ENCODE peak calls at places on chromosomes 6 and 20, in five cellular contexts. One of them, this sample, is unnamed.

GRCh38 chr6:159934181-159934580 is 34.7 kb upstream of the IGF2R start:
- DNase-seq in fibroblast of pulmonary artery: no peak
- DNase-seq in GM13976: no peak
- DNase-seq in GM23338: no peak
- DNase-seq in kidney: no peak
- DNase-seq in this sample: no peak

GRCh38 chr20:1734269-1734858 is 76.8 kb upstream of the SIRPG start:
- DNase-seq in GM13976: peak; percentile 59
- DNase-seq in fibroblast of pulmonary artery: peak; percentile 3
- DNase-seq in kidney: no peak
- DNase-seq in GM23338: no peak
- DNase-seq in this sample: peak; percentile 41

GRCh38 chr6:166375013-166375412 is 7.7 kb downstream of the MPC1 start:
- DNase-seq in fibroblast of pulmonary artery: no peak
- DNase-seq in GM23338: no peak
- DNase-seq in GM13976: no peak
- DNase-seq in kidney: no peak
- DNase-seq in this sample: no peak

GRCh38 chr6:5989141-5989723 is 17.5 kb downstream of the NRN1 start:
- DNase-seq in fibroblast of pulmonary artery: no peak
- DNase-seq in GM23338: no peak
- DNase-seq in kidney: no peak
- DNase-seq in GM13976: no peak
- DNase-seq in this sample: no peak

GRCh38 chr6:70706491-70707123 is 38.9 kb downstream of the SMAP1 start:
- DNase-seq in fibroblast of pulmonary artery: peak; percentile 79
- DNase-seq in GM23338: peak; percentile 71
- DNase-seq in kidney: no peak
- DNase-seq in GM13976: no peak
- DNase-seq in this sample: no peak

GRCh38 chr20:10715035-10715434 is 41.2 kb upstream of the JAG1 start:
- DNase-seq in GM23338: no peak
- DNase-seq in GM13976: no peak
- DNase-seq in kidney: no peak
- DNase-seq in fibroblast of pulmonary artery: peak; percentile 47
- DNase-seq in this sample: no peak

GRCh38 chr6:133610974-133611373 is 277.9 kb upstream of the TCF21 start:
- DNase-seq in GM13976: no peak
- DNase-seq in GM23338: no peak
- DNase-seq in kidney: no peak
- DNase-seq in fibroblast of pulmonary artery: peak; percentile 49
- DNase-seq in this sample: no peak

GRCh38 chr20:15708984-15709598 is 864.2 kb downstream of the KIF16B start:
- DNase-seq in GM23338: peak; percentile 85
- DNase-seq in fibroblast of pulmonary artery: peak; percentile 21
- DNase-seq in GM13976: peak; percentile 62
- DNase-seq in kidney: peak; percentile 64
- DNase-seq in this sample: peak; percentile 55

GRCh38 chr6:165884813-165885765 is 222.0 kb upstream of the PDE10A start:
- DNase-seq in kidney: peak; percentile 87
- DNase-seq in GM13976: peak; percentile 76
- DNase-seq in fibroblast of pulmonary artery: peak; percentile 79
- DNase-seq in GM23338: peak; percentile 94
- DNase-seq in this sample: peak; percentile 91

GRCh38 chr6:16436550-16436949 is 198.2 kb downstream of the GMPR start:
- DNase-seq in kidney: no peak
- DNase-seq in GM13976: no peak
- DNase-seq in fibroblast of pulmonary artery: no peak
- DNase-seq in GM23338: no peak
- DNase-seq in this sample: peak; percentile 61

GRCh38 chr20:48025061-48025515 is 239.8 kb upstream of the SULF2 start:
- DNase-seq in GM13976: no peak
- DNase-seq in kidney: no peak
- DNase-seq in fibroblast of pulmonary artery: peak; percentile 88
- DNase-seq in GM23338: peak; percentile 21
- DNase-seq in this sample: no peak

GRCh38 chr6:151702851-151703629 is 104.4 kb upstream of the ESR1 start:
- DNase-seq in GM13976: no peak
- DNase-seq in fibroblast of pulmonary artery: no peak
- DNase-seq in GM23338: no peak
- DNase-seq in kidney: no peak
- DNase-seq in this sample: no peak

GRCh38 chr20:24751551-24751950 is 197.5 kb upstream of the CST7 start:
- DNase-seq in GM23338: no peak
- DNase-seq in fibroblast of pulmonary artery: no peak
- DNase-seq in GM13976: no peak
- DNase-seq in kidney: no peak
- DNase-seq in this sample: no peak

GRCh38 chr6:89310929-89311328 is 4.2 kb downstream of the GABRR2 start:
- DNase-seq in fibroblast of pulmonary artery: no peak
- DNase-seq in GM13976: no peak
- DNase-seq in GM23338: no peak
- DNase-seq in kidney: no peak
- DNase-seq in this sample: no peak

GRCh38 chr6:122568865-122569264 is 41.3 kb upstream of the PKIB start:
- DNase-seq in fibroblast of pulmonary artery: no peak
- DNase-seq in GM23338: no peak
- DNase-seq in GM13976: no peak
- DNase-seq in kidney: no peak
- DNase-seq in this sample: no peak

GRCh38 chr20:3543901-3544507 is 73.2 kb downstream of the ATRN start:
- DNase-seq in GM23338: no peak
- DNase-seq in GM13976: no peak
- DNase-seq in kidney: no peak
- DNase-seq in fibroblast of pulmonary artery: peak; percentile 31
- DNase-seq in this sample: no peak

GRCh38 chr20:34437330-34437986 is 74.4 kb downstream of the ITCH start:
- DNase-seq in GM23338: no peak
- DNase-seq in GM13976: no peak
- DNase-seq in kidney: no peak
- DNase-seq in fibroblast of pulmonary artery: peak; percentile 75
- DNase-seq in this sample: no peak

GRCh38 chr20:56570832-56571231 is 37.8 kb downstream of the FAM209B start:
- DNase-seq in GM23338: no peak
- DNase-seq in fibroblast of pulmonary artery: no peak
- DNase-seq in kidney: no peak
- DNase-seq in GM13976: no peak
- DNase-seq in this sample: no peak

GRCh38 chr20:23482138-23482537 is 8.8 kb upstream of the CST8 start:
- DNase-seq in kidney: no peak
- DNase-seq in GM23338: no peak
- DNase-seq in GM13976: no peak
- DNase-seq in fibroblast of pulmonary artery: no peak
- DNase-seq in this sample: no peak

GRCh38 chr6:113855500-113856010 is 1.6 kb upstream of the MARCKS start:
- DNase-seq in kidney: peak; percentile 59
- DNase-seq in fibroblast of pulmonary artery: peak; percentile 44
- DNase-seq in GM13976: peak; percentile 31
- DNase-seq in GM23338: peak; percentile 58
- DNase-seq in this sample: no peak

GRCh38 chr20:23533161-23533560 is 35.1 kb downstream of the CST9L start:
- DNase-seq in GM23338: peak; percentile 66
- DNase-seq in fibroblast of pulmonary artery: no peak
- DNase-seq in GM13976: no peak
- DNase-seq in kidney: no peak
- DNase-seq in this sample: no peak

GRCh38 chr6:154629127-154629526 is 104.1 kb upstream of the SCAF8 start:
- DNase-seq in GM23338: no peak
- DNase-seq in kidney: no peak
- DNase-seq in GM13976: no peak
- DNase-seq in fibroblast of pulmonary artery: no peak
- DNase-seq in this sample: no peak

GRCh38 chr6:7642784-7643183 is 52.8 kb downstream of the SNRNP48 start:
- DNase-seq in GM23338: no peak
- DNase-seq in fibroblast of pulmonary artery: no peak
- DNase-seq in GM13976: no peak
- DNase-seq in kidney: no peak
- DNase-seq in this sample: no peak

GRCh38 chr6:15791401-15792137 is 128.7 kb upstream of the DTNBP1 start:
- DNase-seq in fibroblast of pulmonary artery: peak; percentile 6
- DNase-seq in GM13976: no peak
- DNase-seq in GM23338: no peak
- DNase-seq in kidney: peak; percentile 65
- DNase-seq in this sample: no peak

GRCh38 chr6:136784910-136785746 is 7.1 kb downstream of the MAP3K5 start:
- DNase-seq in GM23338: no peak
- DNase-seq in GM13976: no peak
- DNase-seq in kidney: peak; percentile 79
- DNase-seq in fibroblast of pulmonary artery: peak; percentile 42
- DNase-seq in this sample: peak; percentile 67

GRCh38 chr6:110039996-110040383 is 61.9 kb downstream of the GPR6 start:
- DNase-seq in GM13976: peak; percentile 58
- DNase-seq in fibroblast of pulmonary artery: peak; percentile 49
- DNase-seq in GM23338: peak; percentile 66
- DNase-seq in kidney: no peak
- DNase-seq in this sample: peak; percentile 70

GRCh38 chr6:161228096-161228495 is 45.8 kb downstream of the AGPAT4 start:
- DNase-seq in GM23338: no peak
- DNase-seq in kidney: no peak
- DNase-seq in fibroblast of pulmonary artery: no peak
- DNase-seq in GM13976: no peak
- DNase-seq in this sample: no peak

GRCh38 chr6:33979750-33980149 is 166.1 kb downstream of the GRM4 start:
- DNase-seq in GM23338: no peak
- DNase-seq in GM13976: no peak
- DNase-seq in fibroblast of pulmonary artery: no peak
- DNase-seq in kidney: peak; percentile 32
- DNase-seq in this sample: no peak

GRCh38 chr20:35988910-35989463 is 20.6 kb downstream of the CNBD2 start:
- DNase-seq in fibroblast of pulmonary artery: no peak
- DNase-seq in kidney: no peak
- DNase-seq in GM23338: no peak
- DNase-seq in GM13976: no peak
- DNase-seq in this sample: no peak

GRCh38 chr20:6718660-6719059 is 48.8 kb upstream of the BMP2 start:
- DNase-seq in fibroblast of pulmonary artery: peak; percentile 11
- DNase-seq in GM23338: peak; percentile 16
- DNase-seq in GM13976: no peak
- DNase-seq in kidney: peak; percentile 77
- DNase-seq in this sample: no peak

GRCh38 chr6:70669133-70669532 is 1.4 kb downstream of the SMAP1 start:
- DNase-seq in kidney: no peak
- DNase-seq in GM13976: no peak
- DNase-seq in fibroblast of pulmonary artery: no peak
- DNase-seq in GM23338: no peak
- DNase-seq in this sample: no peak

GRCh38 chr6:11889574-11889973 is 111.0 kb upstream of the ADTRP start:
- DNase-seq in fibroblast of pulmonary artery: no peak
- DNase-seq in kidney: no peak
- DNase-seq in GM23338: no peak
- DNase-seq in GM13976: no peak
- DNase-seq in this sample: no peak

GRCh38 chr6:11891547-11891946 is 112.9 kb upstream of the ADTRP start:
- DNase-seq in GM23338: no peak
- DNase-seq in kidney: no peak
- DNase-seq in fibroblast of pulmonary artery: no peak
- DNase-seq in GM13976: no peak
- DNase-seq in this sample: no peak

GRCh38 chr6:11888725-11889124 is 110.1 kb upstream of the ADTRP start:
- DNase-seq in GM23338: no peak
- DNase-seq in kidney: no peak
- DNase-seq in fibroblast of pulmonary artery: no peak
- DNase-seq in GM13976: no peak
- DNase-seq in this sample: no peak

GRCh38 chr6:11890209-11890608 is 111.6 kb upstream of the ADTRP start:
- DNase-seq in fibroblast of pulmonary artery: no peak
- DNase-seq in kidney: no peak
- DNase-seq in GM23338: no peak
- DNase-seq in GM13976: no peak
- DNase-seq in this sample: no peak

DNA sequence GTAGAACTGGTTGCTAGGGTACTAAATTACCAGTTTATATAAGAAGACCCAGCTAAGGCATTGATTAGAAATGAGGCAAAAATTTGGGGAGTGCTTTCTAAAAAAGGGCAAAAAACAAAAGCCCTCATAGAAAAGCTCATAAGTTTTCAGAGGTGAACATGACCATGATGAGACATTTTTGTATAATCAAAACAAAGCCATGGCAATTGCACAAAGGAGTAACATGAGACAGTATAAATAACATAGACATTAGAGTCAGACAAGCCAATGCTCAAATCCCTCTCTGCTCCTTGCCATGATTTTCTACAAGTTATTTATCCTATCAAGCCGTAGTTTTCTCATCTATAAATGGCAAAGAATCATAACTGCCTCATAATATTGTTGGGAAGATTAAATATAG is 112.2 kb upstream of the ADTRP start:
- DNase-seq in fibroblast of pulmonary artery: no peak
- DNase-seq in kidney: no peak
- DNase-seq in GM13976: no peak
- DNase-seq in GM23338: no peak
- DNase-seq in this sample: no peak
- TF ChIP-seq CTCF in fibroblast of pulmonary artery: no peak
- TF ChIP-seq CTCF in kidney: no peak
- TF ChIP-seq CTCF in GM13976: no peak
- TF ChIP-seq CTCF in GM23338: no peak
- TF ChIP-seq CTCF in this sample: no peak

GRCh38 chr6:88050140-88050818 is 2.6 kb downstream of the SPACA1 start:
- DNase-seq in kidney: no peak
- DNase-seq in GM13976: no peak
- DNase-seq in fibroblast of pulmonary artery: peak; percentile 0
- DNase-seq in GM23338: no peak
- DNase-seq in this sample: no peak
- TF ChIP-seq CTCF in kidney: no peak
- TF ChIP-seq CTCF in GM13976: no peak
- TF ChIP-seq CTCF in fibroblast of pulmonary artery: no peak
- TF ChIP-seq CTCF in GM23338: no peak
- TF ChIP-seq CTCF in this sample: no peak

GRCh38 chr20:49446808-49447207 is 35.7 kb downstream of the KCNB1 start:
- DNase-seq in GM23338: peak; percentile 65
- DNase-seq in GM13976: no peak
- DNase-seq in kidney: peak; percentile 92
- DNase-seq in fibroblast of pulmonary artery: peak; percentile 61
- DNase-seq in this sample: no peak
- TF ChIP-seq CTCF in GM23338: peak; percentile 45
- TF ChIP-seq CTCF in GM13976: no peak
- TF ChIP-seq CTCF in kidney: no peak
- TF ChIP-seq CTCF in fibroblast of pulmonary artery: no peak
- TF ChIP-seq CTCF in this sample: no peak

GRCh38 chr6:17505062-17505476 is 95.0 kb upstream of the FAM8A1 start:
- DNase-seq in GM13976: no peak
- DNase-seq in fibroblast of pulmonary artery: peak; percentile 17
- DNase-seq in kidney: no peak
- DNase-seq in GM23338: peak; percentile 72
- DNase-seq in this sample: no peak
- TF ChIP-seq CTCF in GM13976: no peak
- TF ChIP-seq CTCF in fibroblast of pulmonary artery: peak; percentile 28
- TF ChIP-seq CTCF in kidney: no peak
- TF ChIP-seq CTCF in GM23338: no peak
- TF ChIP-seq CTCF in this sample: no peak